ENCODE peak calls at places on chromosomes 7 and 10, in ten cellular contexts. One of them, this sample, is unnamed.

GRCh38 chr10:90337316-90337715 is 520.5 kb downstream of the HTR7 start:
- DNase-seq in A549: no peak
- DNase-seq in K562: no peak
- DNase-seq in foreskin keratinocyte: no peak
- DNase-seq in pancreas: no peak
- DNase-seq in naive thymus-derived CD4-positive, alpha-beta T cell: no peak
- DNase-seq in RWPE1: no peak
- DNase-seq in GM23338: no peak
- DNase-seq in breast epithelium: no peak
- DNase-seq in CD8-positive, alpha-beta memory T cell: no peak
- DNase-seq in this sample: no peak

GRCh38 chr10:54284526-54285193 is 516.4 kb downstream of the PCDH15 start:
- DNase-seq in A549: no peak
- DNase-seq in K562: no peak
- DNase-seq in foreskin keratinocyte: peak
- DNase-seq in pancreas: no peak
- DNase-seq in naive thymus-derived CD4-positive, alpha-beta T cell: no peak
- DNase-seq in RWPE1: no peak
- DNase-seq in GM23338: no peak
- DNase-seq in breast epithelium: no peak
- DNase-seq in CD8-positive, alpha-beta memory T cell: no peak
- DNase-seq in this sample: no peak

GRCh38 chr7:116610210-116610609 is 61.8 kb upstream of the MET start:
- DNase-seq in A549: no peak
- DNase-seq in K562: peak
- DNase-seq in foreskin keratinocyte: no peak
- DNase-seq in pancreas: no peak
- DNase-seq in naive thymus-derived CD4-positive, alpha-beta T cell: no peak
- DNase-seq in RWPE1: no peak
- DNase-seq in GM23338: no peak
- DNase-seq in breast epithelium: no peak
- DNase-seq in CD8-positive, alpha-beta memory T cell: no peak
- DNase-seq in this sample: no peak

GRCh38 chr7:148611692-148612091 is 21.1 kb downstream of the C7orf33 start:
- DNase-seq in A549: no peak
- DNase-seq in K562: no peak
- DNase-seq in foreskin keratinocyte: no peak
- DNase-seq in pancreas: no peak
- DNase-seq in naive thymus-derived CD4-positive, alpha-beta T cell: no peak
- DNase-seq in RWPE1: no peak
- DNase-seq in GM23338: peak
- DNase-seq in breast epithelium: no peak
- DNase-seq in CD8-positive, alpha-beta memory T cell: no peak
- DNase-seq in this sample: no peak

GRCh38 chr7:108282427-108282996 is 152.4 kb upstream of the LAMB4 start:
- DNase-seq in A549: no peak
- DNase-seq in K562: no peak
- DNase-seq in foreskin keratinocyte: no peak
- DNase-seq in pancreas: no peak
- DNase-seq in naive thymus-derived CD4-positive, alpha-beta T cell: no peak
- DNase-seq in RWPE1: no peak
- DNase-seq in GM23338: no peak
- DNase-seq in breast epithelium: no peak
- DNase-seq in CD8-positive, alpha-beta memory T cell: no peak
- DNase-seq in this sample: no peak

GRCh38 chr10:14774797-14775196 is at the start of gene FAM107B:
- DNase-seq in A549: no peak
- DNase-seq in K562: no peak
- DNase-seq in foreskin keratinocyte: no peak
- DNase-seq in pancreas: no peak
- DNase-seq in naive thymus-derived CD4-positive, alpha-beta T cell: no peak
- DNase-seq in RWPE1: no peak
- DNase-seq in GM23338: no peak
- DNase-seq in breast epithelium: no peak
- DNase-seq in CD8-positive, alpha-beta memory T cell: no peak
- DNase-seq in this sample: no peak

GRCh38 chr7:47326220-47326619 is 255.7 kb downstream of the TNS3 start:
- DNase-seq in A549: no peak
- DNase-seq in K562: no peak
- DNase-seq in foreskin keratinocyte: peak
- DNase-seq in pancreas: no peak
- DNase-seq in naive thymus-derived CD4-positive, alpha-beta T cell: no peak
- DNase-seq in RWPE1: peak
- DNase-seq in GM23338: peak
- DNase-seq in breast epithelium: no peak
- DNase-seq in CD8-positive, alpha-beta memory T cell: no peak
- DNase-seq in this sample: no peak

GRCh38 chr7:21365866-21366624 is 61.8 kb upstream of the SP4 start:
- DNase-seq in A549: peak
- DNase-seq in K562: no peak
- DNase-seq in foreskin keratinocyte: peak
- DNase-seq in pancreas: no peak
- DNase-seq in naive thymus-derived CD4-positive, alpha-beta T cell: no peak
- DNase-seq in RWPE1: peak
- DNase-seq in GM23338: no peak
- DNase-seq in breast epithelium: no peak
- DNase-seq in CD8-positive, alpha-beta memory T cell: no peak
- DNase-seq in this sample: no peak

GRCh38 chr7:55129409-55130078 is 110.7 kb downstream of the EGFR start:
- DNase-seq in A549: peak
- DNase-seq in K562: no peak
- DNase-seq in foreskin keratinocyte: peak
- DNase-seq in pancreas: no peak
- DNase-seq in naive thymus-derived CD4-positive, alpha-beta T cell: no peak
- DNase-seq in RWPE1: peak
- DNase-seq in GM23338: no peak
- DNase-seq in breast epithelium: no peak
- DNase-seq in CD8-positive, alpha-beta memory T cell: no peak
- DNase-seq in this sample: no peak

GRCh38 chr10:114632869-114633715 is 25.0 kb downstream of the ABLIM1 start:
- DNase-seq in A549: peak
- DNase-seq in K562: peak
- DNase-seq in foreskin keratinocyte: no peak
- DNase-seq in pancreas: peak
- DNase-seq in naive thymus-derived CD4-positive, alpha-beta T cell: no peak
- DNase-seq in RWPE1: peak
- DNase-seq in GM23338: no peak
- DNase-seq in breast epithelium: no peak
- DNase-seq in CD8-positive, alpha-beta memory T cell: no peak
- DNase-seq in this sample: no peak

GRCh38 chr7:151375530-151376217 is 34.1 kb downstream of the NUB1 start:
- DNase-seq in A549: no peak
- DNase-seq in K562: no peak
- DNase-seq in foreskin keratinocyte: no peak
- DNase-seq in pancreas: no peak
- DNase-seq in naive thymus-derived CD4-positive, alpha-beta T cell: no peak
- DNase-seq in RWPE1: no peak
- DNase-seq in GM23338: no peak
- DNase-seq in breast epithelium: no peak
- DNase-seq in CD8-positive, alpha-beta memory T cell: no peak
- DNase-seq in this sample: no peak

GRCh38 chr10:3761916-3762708 is 22.9 kb downstream of the KLF6 start:
- DNase-seq in A549: peak
- DNase-seq in K562: no peak
- DNase-seq in foreskin keratinocyte: peak
- DNase-seq in pancreas: no peak
- DNase-seq in naive thymus-derived CD4-positive, alpha-beta T cell: no peak
- DNase-seq in RWPE1: no peak
- DNase-seq in GM23338: peak
- DNase-seq in breast epithelium: no peak
- DNase-seq in CD8-positive, alpha-beta memory T cell: no peak
- DNase-seq in this sample: no peak

DNA sequence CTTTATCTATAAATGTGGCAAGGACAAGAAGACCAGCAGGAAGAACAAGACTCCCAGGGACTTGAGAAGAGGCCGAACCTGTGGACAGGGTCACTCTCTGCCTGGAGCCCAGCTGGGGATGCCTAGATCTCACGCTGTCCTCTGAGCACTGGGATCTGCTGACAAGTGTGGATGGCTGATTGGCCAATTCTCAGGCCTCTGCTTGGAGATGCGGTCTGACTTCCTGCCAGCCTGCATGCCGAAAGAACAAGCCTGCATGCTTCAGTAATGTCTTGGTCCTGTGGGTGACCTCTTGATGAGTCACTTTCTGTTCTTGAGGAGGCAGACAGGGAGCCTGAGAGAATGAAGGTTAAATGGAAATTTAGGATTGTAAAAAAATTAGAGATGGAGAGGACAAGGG is 84.7 kb downstream of the TMEM178B start:
- DNase-seq in A549: peak
- DNase-seq in K562: peak
- DNase-seq in foreskin keratinocyte: peak
- DNase-seq in pancreas: no peak
- DNase-seq in naive thymus-derived CD4-positive, alpha-beta T cell: no peak
- DNase-seq in RWPE1: peak
- DNase-seq in GM23338: no peak
- DNase-seq in breast epithelium: no peak
- DNase-seq in CD8-positive, alpha-beta memory T cell: no peak
- DNase-seq in this sample: no peak
- H3K27ac ChIP-seq in A549: peak
- H3K27ac ChIP-seq in K562: no peak
- H3K27ac ChIP-seq in foreskin keratinocyte: no peak
- H3K27ac ChIP-seq in pancreas: no peak
- H3K27ac ChIP-seq in naive thymus-derived CD4-positive, alpha-beta T cell: no peak
- H3K27ac ChIP-seq in RWPE1: no peak
- H3K27ac ChIP-seq in GM23338: no peak
- H3K27ac ChIP-seq in breast epithelium: no peak
- H3K27ac ChIP-seq in CD8-positive, alpha-beta memory T cell: no peak
- H3K27ac ChIP-seq in this sample: no peak

DNA sequence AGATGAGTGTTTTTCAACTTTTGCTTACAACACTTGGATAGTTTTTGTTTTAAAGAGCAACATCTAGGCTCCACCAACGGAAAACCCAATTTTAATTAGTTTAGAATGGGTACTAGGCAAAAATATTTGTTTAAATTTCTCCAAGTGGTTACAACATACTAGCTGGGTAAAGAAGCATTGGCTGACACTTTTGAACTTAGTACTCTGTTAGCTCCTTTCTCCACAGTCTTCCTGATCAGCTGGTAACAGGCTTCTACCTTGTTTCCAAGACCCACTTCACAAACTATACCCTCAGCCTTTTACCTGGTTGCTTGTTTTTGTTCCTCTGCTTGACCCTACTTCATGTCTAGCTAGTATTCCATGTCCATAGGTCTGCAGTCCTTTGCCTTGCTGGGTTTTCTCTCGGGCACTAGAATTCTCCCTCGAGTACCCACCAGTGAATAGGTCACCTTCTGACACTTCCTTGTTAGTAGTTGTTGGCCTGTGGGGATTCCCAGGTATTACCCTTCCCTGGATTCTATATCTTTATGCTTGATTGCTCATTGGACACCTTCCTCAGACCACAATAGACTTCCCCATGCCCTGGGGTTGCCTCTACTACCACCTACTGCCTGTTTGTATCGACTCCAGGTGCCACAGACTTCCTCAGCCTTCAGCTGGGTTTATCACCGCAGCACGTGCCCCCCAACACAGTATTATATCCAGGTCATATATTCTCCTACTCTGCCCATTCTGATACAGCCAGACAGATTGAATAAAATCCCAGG is 42.0 kb downstream of the PRPS1L1 start:
- DNase-seq in A549: no peak
- DNase-seq in K562: no peak
- DNase-seq in foreskin keratinocyte: no peak
- DNase-seq in pancreas: no peak
- DNase-seq in naive thymus-derived CD4-positive, alpha-beta T cell: no peak
- DNase-seq in RWPE1: no peak
- DNase-seq in GM23338: peak
- DNase-seq in breast epithelium: no peak
- DNase-seq in CD8-positive, alpha-beta memory T cell: no peak
- DNase-seq in this sample: no peak
- H3K27ac ChIP-seq in A549: no peak
- H3K27ac ChIP-seq in K562: no peak
- H3K27ac ChIP-seq in foreskin keratinocyte: no peak
- H3K27ac ChIP-seq in pancreas: no peak
- H3K27ac ChIP-seq in naive thymus-derived CD4-positive, alpha-beta T cell: no peak
- H3K27ac ChIP-seq in RWPE1: no peak
- H3K27ac ChIP-seq in GM23338: no peak
- H3K27ac ChIP-seq in breast epithelium: no peak
- H3K27ac ChIP-seq in CD8-positive, alpha-beta memory T cell: no peak
- H3K27ac ChIP-seq in this sample: no peak

DNA sequence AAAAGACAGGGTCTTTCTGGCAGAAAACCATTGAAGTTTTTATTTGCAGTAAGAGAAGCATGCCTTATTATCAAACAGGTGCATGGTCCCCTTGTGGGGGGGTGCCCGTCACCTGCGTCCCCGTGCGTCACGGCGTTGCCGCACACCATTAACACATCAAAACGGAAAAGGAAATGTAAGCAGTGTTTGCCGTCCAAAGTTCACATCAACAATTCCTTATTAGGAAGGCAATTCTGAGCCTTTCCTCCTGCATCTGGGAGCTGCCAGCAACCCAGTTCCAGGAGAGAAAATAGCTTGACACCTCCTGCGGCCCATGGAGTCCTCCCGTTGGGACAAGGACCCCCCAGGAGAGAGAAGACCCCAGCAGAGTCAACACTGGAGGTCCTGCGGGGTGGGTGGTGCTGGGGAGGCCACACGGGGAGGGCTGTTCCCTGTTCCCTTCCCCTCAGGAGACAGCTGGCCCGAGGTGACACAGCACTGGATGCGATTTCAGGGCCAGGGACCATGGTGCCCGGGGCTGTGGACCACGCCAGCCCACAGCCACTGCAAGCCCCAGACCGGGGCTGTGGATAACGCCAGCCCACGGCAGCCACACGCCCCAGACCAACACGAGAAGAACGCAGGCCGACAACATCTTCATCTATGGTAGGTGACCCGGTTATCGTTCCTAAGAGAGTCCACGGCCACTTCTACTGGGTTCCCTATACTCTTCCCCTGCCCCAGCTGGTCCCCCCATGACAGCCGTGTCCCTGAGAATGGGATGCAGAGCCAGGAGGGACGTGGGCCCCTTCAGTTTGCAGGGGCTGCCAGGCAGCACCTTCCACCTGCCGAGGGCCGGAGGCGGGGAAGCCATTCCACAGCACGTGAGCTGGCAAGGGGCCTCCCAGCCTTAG is 39.4 kb downstream of the DIP2C start:
- DNase-seq in A549: peak
- DNase-seq in K562: no peak
- DNase-seq in foreskin keratinocyte: no peak
- DNase-seq in pancreas: peak
- DNase-seq in naive thymus-derived CD4-positive, alpha-beta T cell: no peak
- DNase-seq in RWPE1: no peak
- DNase-seq in GM23338: no peak
- DNase-seq in breast epithelium: no peak
- DNase-seq in CD8-positive, alpha-beta memory T cell: no peak
- DNase-seq in this sample: no peak
- H3K27ac ChIP-seq in A549: peak
- H3K27ac ChIP-seq in K562: no peak
- H3K27ac ChIP-seq in foreskin keratinocyte: no peak
- H3K27ac ChIP-seq in pancreas: peak
- H3K27ac ChIP-seq in naive thymus-derived CD4-positive, alpha-beta T cell: no peak
- H3K27ac ChIP-seq in RWPE1: no peak
- H3K27ac ChIP-seq in GM23338: no peak
- H3K27ac ChIP-seq in breast epithelium: no peak
- H3K27ac ChIP-seq in CD8-positive, alpha-beta memory T cell: no peak
- H3K27ac ChIP-seq in this sample: peak

DNA sequence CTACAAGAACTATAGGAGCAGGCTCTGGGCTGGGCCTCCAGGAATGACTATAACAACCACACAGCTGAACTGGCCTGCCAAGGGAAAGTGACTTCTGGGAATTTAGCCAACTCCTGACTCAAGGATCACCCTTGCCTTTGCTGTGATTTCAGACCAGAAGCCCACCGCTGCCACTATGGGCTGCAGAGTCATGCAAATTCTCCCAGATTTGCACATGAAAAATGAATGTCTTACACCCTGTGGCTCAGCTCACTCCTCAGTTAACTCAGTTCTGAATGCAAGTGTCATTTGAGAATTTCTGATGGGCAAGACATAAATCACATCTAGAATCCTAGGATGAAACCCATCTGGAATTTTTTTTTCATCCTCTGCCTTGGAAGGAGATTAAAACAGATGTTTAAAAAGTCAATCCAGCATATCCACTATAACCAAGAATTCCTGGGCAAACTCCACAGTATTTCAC is 186.5 kb upstream of the BET1 start:
- DNase-seq in A549: peak
- DNase-seq in K562: no peak
- DNase-seq in foreskin keratinocyte: no peak
- DNase-seq in pancreas: no peak
- DNase-seq in naive thymus-derived CD4-positive, alpha-beta T cell: no peak
- DNase-seq in RWPE1: peak
- DNase-seq in GM23338: no peak
- DNase-seq in breast epithelium: no peak
- DNase-seq in CD8-positive, alpha-beta memory T cell: no peak
- DNase-seq in this sample: no peak
- H3K27ac ChIP-seq in A549: no peak
- H3K27ac ChIP-seq in K562: no peak
- H3K27ac ChIP-seq in foreskin keratinocyte: no peak
- H3K27ac ChIP-seq in pancreas: no peak
- H3K27ac ChIP-seq in naive thymus-derived CD4-positive, alpha-beta T cell: no peak
- H3K27ac ChIP-seq in RWPE1: peak
- H3K27ac ChIP-seq in GM23338: peak
- H3K27ac ChIP-seq in breast epithelium: no peak
- H3K27ac ChIP-seq in CD8-positive, alpha-beta memory T cell: no peak
- H3K27ac ChIP-seq in this sample: no peak